ENCODE peak calls at places on chromosomes 12 and 14, in nine cellular contexts. I is pons; A is NCI-H510A treated with DMSO at 0.1 percent for 48 hours; K is GM18507; E is anterior cingulate cortex; Z is stimulated activated CD4-positive, alpha-beta T cell treated with anti-CD3 and anti-CD28 coated beads, Interleukin-2, amount 100 ng/mL, for 24 hours; C is RWPE1; P is activated CD4-positive, alpha-beta T cell treated with anti-CD3 and anti-CD28 coated beads for 4 hours; D is iris pigment epithelial cell. T is an unnamed sample.

GRCh38 chr14:94797887-94798286 is 28.0 kb upstream of the GSC start:
- DNase-seq in I (no peak), A (no peak), K (no peak), E (no peak), Z (no peak), C (no peak), P (no peak), D (no peak), T (no peak)

GRCh38 chr12:46266869-46267617 is 1.8 kb downstream of the SLC38A1 start:
- DNase-seq in I (peak), A (peak), K (no peak), E (peak), Z (peak), C (peak), P (peak), D (peak), T (peak)

GRCh38 chr14:24253936-24254335 is 9.0 kb downstream of the TGM1 start:
- DNase-seq in I (no peak), A (no peak), K (no peak), E (no peak), Z (no peak), C (no peak), P (no peak), D (no peak), T (no peak)

GRCh38 chr12:21912318-21912717 is 28.9 kb downstream of the ABCC9 start:
- DNase-seq in I (no peak), A (no peak), K (no peak), E (no peak), Z (no peak), C (peak), P (no peak), D (peak), T (peak)

GRCh38 chr14:72559669-72560068 is 334.2 kb downstream of the DPF3 start:
- DNase-seq in I (no peak), A (no peak), K (no peak), E (no peak), Z (no peak), C (peak), P (no peak), D (no peak), T (no peak)

GRCh38 chr12:119036878-119037493 is 55.6 kb downstream of the SRRM4 start:
- DNase-seq in I (peak), A (peak), K (no peak), E (no peak), Z (peak), C (no peak), P (no peak), D (peak), T (peak)

GRCh38 chr12:47156167-47156736 is 76.5 kb upstream of the AMIGO2 start:
- DNase-seq in I (no peak), A (peak), K (no peak), E (no peak), Z (no peak), C (no peak), P (no peak), D (peak), T (no peak)

GRCh38 chr14:91019673-91020072 is 40.8 kb downstream of the RPS6KA5 start:
- DNase-seq in I (no peak), A (peak), K (no peak), E (no peak), Z (no peak), C (no peak), P (no peak), D (no peak), T (peak)

GRCh38 chr12:20572451-20572850 is 122.7 kb upstream of the SLCO1C1 start:
- DNase-seq in I (no peak), A (no peak), K (no peak), E (no peak), Z (no peak), C (no peak), P (no peak), D (no peak), T (no peak)

GRCh38 chr14:22898302-22898894 is 15.4 kb downstream of the REM2 start:
- DNase-seq in I (no peak), A (no peak), K (no peak), E (no peak), Z (no peak), C (peak), P (no peak), D (peak), T (peak)

GRCh38 chr12:47216150-47216677 is 136.5 kb upstream of the AMIGO2 start:
- DNase-seq in I (peak), A (no peak), K (peak), E (no peak), Z (peak), C (no peak), P (peak), D (no peak), T (no peak)

GRCh38 chr14:79510659-79511058 is 700.6 kb downstream of the DIO2 start:
- DNase-seq in I (no peak), A (no peak), K (no peak), E (no peak), Z (no peak), C (no peak), P (no peak), D (peak), T (peak)

GRCh38 chr12:57342207-57342691 is 88.6 kb downstream of the R3HDM2 start:
- DNase-seq in I (peak), A (peak), K (no peak), E (peak), Z (no peak), C (no peak), P (no peak), D (peak), T (no peak)

GRCh38 chr12:3236345-3237153 is 159.4 kb downstream of the TSPAN9 start:
- DNase-seq in I (no peak), A (peak), K (no peak), E (no peak), Z (peak), C (peak), P (no peak), D (peak), T (peak)

T was measured in HT1080.